ENCODE peak calls at places on chromosomes 7 and 10, in five cellular contexts. R is IMR-90; K is bronchial epithelial cell; V is upper lobe of left lung; N is CD8-positive, alpha-beta T cell. E is an unnamed sample.

GRCh38 chr7:77199008-77199966 is at the start of gene FGL2:
- DNase-seq in N (peak), R (peak), K (peak), V (peak), E (peak)

GRCh38 chr7:73842248-73842895 is at the start of gene METTL27:
- DNase-seq in R (peak), N (peak), K (peak), V (peak), E (peak)

GRCh38 chr7:77799078-77799964 is 748 bp downstream of the PHTF2 start:
- DNase-seq in N (peak), R (peak), K (peak), V (peak), E (peak)

GRCh38 chr7:87570178-87570577 is 30.5 kb downstream of the ABCB1 start:
- DNase-seq in V (no peak), N (no peak), K (peak), R (peak), E (peak)

GRCh38 chr10:74008212-74008731 is 10.4 kb downstream of the VCL start:
- DNase-seq in R (peak), V (no peak), N (no peak), K (peak), E (peak)

GRCh38 chr10:129767751-129768150 is 196.3 kb downstream of the EBF3 start:
- DNase-seq in R (no peak), N (no peak), K (no peak), V (peak), E (no peak)

GRCh38 chr7:137628211-137628610 is 218.6 kb downstream of the DGKI start:
- DNase-seq in N (no peak), V (no peak), K (no peak), R (peak), E (no peak)

GRCh38 chr10:119301397-119301796 is 94.0 kb downstream of the GRK5 start:
- DNase-seq in V (peak), R (peak), N (peak), K (no peak), E (peak)

GRCh38 chr7:55508301-55509011 is 63.8 kb downstream of the VOPP1 start:
- DNase-seq in V (no peak), R (peak), N (no peak), K (no peak), E (no peak)

GRCh38 chr7:106346678-106347217 is 62.0 kb upstream of the NAMPT start:
- DNase-seq in V (peak), N (peak), K (peak), R (peak), E (peak)

GRCh38 chr7:99000904-99001442 is 122.6 kb downstream of the TRRAP start:
- DNase-seq in R (no peak), V (no peak), N (no peak), K (no peak), E (no peak)

GRCh38 chr7:44163591-44163990 is 22.5 kb upstream of the MYL7 start:
- DNase-seq in V (no peak), R (peak), K (peak), N (no peak), E (peak)

GRCh38 chr10:51386248-51386885 is 312.1 kb downstream of the PRKG1 start:
- DNase-seq in K (peak), R (peak), N (no peak), V (no peak), E (no peak)

GRCh38 chr10:113240736-113241135 is 290.7 kb downstream of the TCF7L2 start:
- DNase-seq in R (no peak), N (no peak), V (no peak), K (no peak), E (no peak)

GRCh38 chr7:137954614-137955013 is 47.3 kb downstream of the CREB3L2 start:
- DNase-seq in N (no peak), V (no peak), K (no peak), R (peak), E (peak)

DNA sequence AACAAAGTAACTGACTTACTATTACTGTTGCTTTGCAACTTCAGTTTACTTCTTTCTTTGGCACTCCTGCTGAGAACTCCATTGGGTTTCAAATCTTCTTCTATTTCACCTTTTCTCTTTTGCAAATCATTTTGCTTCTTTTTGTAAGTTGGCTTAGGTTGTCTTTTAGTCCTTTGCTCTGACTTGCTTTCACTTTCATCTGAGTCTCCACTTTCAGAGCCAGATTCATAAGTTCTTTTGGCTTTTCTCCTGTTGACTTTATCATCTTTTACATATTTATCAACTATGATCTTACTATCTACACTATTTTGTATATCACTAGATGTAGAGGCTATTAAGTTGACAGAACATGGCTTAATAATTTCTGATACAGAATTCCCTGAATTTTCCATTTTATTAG is 73.4 kb downstream of the NRBF2 start:
- DNase-seq in R (peak), N (no peak), K (no peak), V (no peak), E (no peak)
- H3K4me3 ChIP-seq in R (no peak), N (no peak), K (no peak), V (no peak), E (no peak)

GRCh38 chr10:32927750-32928149 is 30.3 kb downstream of the ITGB1 start:
- DNase-seq in R (no peak), N (no peak), V (no peak), K (no peak), E (no peak)

GRCh38 chr10:32923849-32924248 is 34.2 kb downstream of the ITGB1 start:
- DNase-seq in V (no peak), N (no peak), K (no peak), R (no peak), E (peak)

DNA sequence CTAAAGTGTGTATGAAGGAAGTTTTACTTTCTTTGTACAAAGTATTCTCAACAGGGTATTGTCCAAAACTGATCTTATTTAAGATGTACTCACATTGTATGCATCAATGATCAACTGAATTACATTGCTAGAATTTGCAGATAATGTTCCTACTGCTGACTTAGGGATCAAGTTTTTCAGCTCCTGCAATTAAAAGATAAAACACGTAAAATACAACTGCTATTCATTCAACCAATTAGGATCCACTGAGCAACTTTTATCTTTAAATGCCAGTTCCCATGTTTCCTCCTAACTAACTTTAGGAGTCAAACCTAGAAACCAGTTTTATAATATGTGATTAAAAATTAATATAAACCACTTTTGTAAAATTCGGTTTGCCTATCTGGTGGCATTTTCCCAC is 35.9 kb downstream of the ITGB1 start:
- DNase-seq in N (no peak), V (no peak), K (no peak), R (no peak), E (no peak)
- TF ChIP-seq CTCF in N (no peak), V (no peak), K (no peak), R (no peak), E (no peak)

GRCh38 chr10:5547934-5548660 is 23.3 kb downstream of the CALML3 start:
- DNase-seq in N (no peak), K (peak), R (no peak), V (peak), E (no peak)
- H3K4me3 ChIP-seq in N (no peak), K (peak), R (no peak), V (peak), E (no peak)

DNA sequence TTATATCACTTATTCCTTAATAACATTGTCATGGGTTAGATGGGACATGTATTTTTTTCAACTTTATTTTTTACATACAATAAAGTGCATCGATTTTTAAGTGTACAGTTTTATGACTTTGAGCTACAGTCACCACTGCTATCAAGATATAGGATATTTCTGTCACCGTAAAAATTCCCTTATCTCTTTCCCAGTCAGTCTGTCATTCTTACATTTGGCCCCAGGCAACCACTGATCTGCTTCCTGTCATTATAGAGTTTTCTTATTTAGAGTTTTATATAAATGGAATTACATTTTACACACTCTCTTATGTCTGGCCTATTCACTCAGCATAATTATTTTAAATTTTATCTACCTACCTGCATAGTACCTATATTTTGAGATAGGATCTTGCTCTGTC is 145.2 kb downstream of the AUTS2 start:
- DNase-seq in K (no peak), N (no peak), V (no peak), R (no peak), E (no peak)
- TF ChIP-seq CTCF in K (no peak), N (no peak), V (no peak), R (no peak), E (no peak)

DNA sequence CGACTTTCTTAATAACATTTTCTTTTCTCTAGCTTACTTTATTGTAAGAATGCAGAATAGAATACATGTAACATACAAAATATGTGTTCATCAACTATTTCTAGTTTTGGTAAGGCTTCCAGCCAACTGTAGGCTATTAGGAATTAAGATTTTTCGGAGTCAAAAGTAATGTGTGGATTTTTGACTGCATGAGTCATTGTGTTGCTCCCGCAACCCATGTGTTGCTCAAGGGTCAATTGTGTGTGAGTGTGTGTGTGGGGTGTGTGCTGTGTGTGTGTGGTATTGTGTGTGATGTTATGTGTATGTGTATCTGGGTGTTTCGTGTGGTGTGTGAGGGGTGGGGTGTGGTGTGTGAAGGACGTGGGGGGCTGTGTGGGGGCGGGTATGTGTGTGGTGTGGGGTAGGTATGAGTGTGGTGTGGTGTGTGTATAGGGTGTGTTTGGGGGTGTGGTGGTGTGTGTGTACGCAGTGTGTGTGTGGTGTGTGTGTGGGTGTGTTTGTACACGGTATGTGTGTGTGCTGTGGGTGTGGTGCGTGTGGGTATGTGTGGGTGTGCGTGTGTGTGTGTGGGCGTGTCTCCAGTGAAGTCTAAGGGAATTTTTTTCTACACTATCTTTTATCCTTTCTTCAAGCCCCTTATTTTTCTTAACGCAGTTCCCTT is 60.5 kb downstream of the RSU1 start:
- DNase-seq in R (peak), K (no peak), V (no peak), N (no peak), E (peak)
- H3K4me3 ChIP-seq in R (no peak), K (no peak), V (no peak), N (no peak), E (no peak)

DNA sequence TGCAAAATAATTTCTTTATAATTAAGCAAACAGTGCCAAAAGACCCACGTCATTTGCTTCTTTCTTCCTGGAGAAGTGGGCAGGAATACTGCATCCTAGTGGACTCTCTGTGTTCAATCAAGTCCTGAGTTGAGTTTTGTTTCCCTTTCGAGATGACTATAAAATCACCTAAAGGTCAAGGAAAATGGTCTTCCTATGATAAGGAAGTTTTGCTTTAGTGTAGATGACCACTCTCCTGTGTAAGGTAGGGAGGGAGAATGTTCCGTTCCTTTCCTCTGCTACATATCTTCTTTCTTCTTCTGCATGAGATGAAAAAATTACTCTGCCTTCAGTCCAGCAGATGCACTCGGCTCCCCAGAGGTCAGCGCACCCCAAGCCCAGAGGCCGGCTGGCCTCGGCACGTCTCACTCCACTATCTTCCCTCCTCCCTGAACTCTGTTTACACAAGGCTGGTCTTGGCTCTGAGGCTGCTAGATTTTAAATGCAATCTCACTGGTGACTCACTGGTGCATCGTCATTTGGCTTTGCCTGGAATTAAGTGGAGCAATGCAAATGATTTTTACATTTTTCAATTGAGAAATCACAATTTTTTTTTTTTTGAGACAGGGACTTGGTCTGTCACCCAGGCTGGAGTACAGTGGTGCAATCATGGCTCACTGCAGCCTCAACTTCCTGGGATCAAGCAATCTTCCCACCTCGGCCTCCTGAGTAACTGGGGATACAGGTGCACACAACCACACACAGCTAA is 18.6 kb upstream of the VDAC2 start:
- DNase-seq in K (peak), V (peak), R (peak), N (no peak), E (peak)
- TF ChIP-seq CTCF in K (peak), V (no peak), R (peak), N (no peak), E (peak)

GRCh38 chr7:101957733-101958525 is 140.5 kb downstream of the CUX1 start:
- DNase-seq in K (no peak), V (no peak), R (no peak), N (no peak), E (no peak)
- H3K4me3 ChIP-seq in K (no peak), V (no peak), R (no peak), N (no peak), E (no peak)

DNA sequence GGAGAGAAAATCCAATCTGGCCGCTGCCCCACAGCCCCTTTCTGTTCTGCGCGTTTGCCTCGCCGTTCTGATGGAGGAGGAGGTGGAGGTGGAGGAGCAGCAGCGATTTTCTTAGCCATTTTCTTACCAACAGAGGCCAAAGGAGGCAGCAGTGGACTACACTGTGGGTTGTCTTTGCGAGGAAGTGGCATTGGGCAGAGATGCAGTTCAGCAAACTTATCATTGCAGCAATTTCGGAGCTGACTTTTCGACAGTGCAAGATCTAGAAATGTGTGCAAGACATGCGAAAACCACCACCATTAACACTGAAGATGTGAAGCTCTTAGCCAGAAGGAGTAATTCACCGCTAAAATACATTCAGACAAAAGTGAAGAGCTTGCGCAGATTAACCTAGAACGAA is 1.9 kb upstream of the ARL4A start:
- DNase-seq in K (no peak), V (no peak), N (peak), R (peak), E (peak)
- TF ChIP-seq CTCF in K (peak), V (peak), N (peak), R (peak), E (peak)

E was measured in fibroblast of villous mesenchyme.